ENCODE peak calls at places on chromosomes 6 and 20, in four cellular contexts. J is OCI-LY7, K is PC-9, P is bronchial epithelial cell. F is an unnamed sample.

GRCh38 chr6:140205795-140206593 is 831.5 kb upstream of the CITED2 start:
- DNase-seq in J (no peak), P (no peak), K (no peak), F (no peak)

GRCh38 chr6:6319947-6320811 is at the start of gene F13A1:
- DNase-seq in P (no peak), J (peak; percentile 29), K (no peak), F (no peak)

GRCh38 chr6:305371-306206 is 13.3 kb downstream of the DUSP22 start:
- DNase-seq in K (no peak), J (peak; percentile 74), P (peak; percentile 55), F (no peak)

GRCh38 chr6:106381871-106382270 is 21.4 kb downstream of the CRYBG1 start:
- DNase-seq in P (peak; percentile 90), J (peak; percentile 54), K (peak; percentile 58), F (no peak)

GRCh38 chr6:137978252-137978896 is 111.3 kb downstream of the TNFAIP3 start:
- DNase-seq in J (no peak), P (peak; percentile 66), K (peak; percentile 99), F (no peak)

GRCh38 chr20:10537850-10538480 is 102.9 kb downstream of the SLX4IP start:
- DNase-seq in J (no peak), K (no peak), P (peak; percentile 54), F (no peak)

GRCh38 chr6:146857960-146858308 is 259.2 kb downstream of the ADGB start:
- DNase-seq in K (no peak), J (no peak), P (no peak), F (no peak)

GRCh38 chr6:166313255-166314070 is 5.3 kb upstream of the PRR18 start:
- DNase-seq in J (peak; percentile 67), K (no peak), P (peak; percentile 18), F (no peak)

GRCh38 chr6:135522975-135523692 is 25.6 kb upstream of the AHI1 start:
- DNase-seq in K (peak; percentile 82), P (peak; percentile 92), J (no peak), F (no peak)

GRCh38 chr6:98416027-98416426 is 418.3 kb upstream of the POU3F2 start:
- DNase-seq in J (no peak), K (no peak), P (peak; percentile 1), F (no peak)

GRCh38 chr6:83707829-83708545 is 914 bp downstream of the SNAP91 start:
- DNase-seq in P (no peak), K (no peak), J (no peak), F (peak; percentile 62)

GRCh38 chr20:2993250-2993649 is 50.2 kb upstream of the GNRH2 start:
- DNase-seq in K (no peak), J (no peak), P (no peak), F (no peak)

DNA sequence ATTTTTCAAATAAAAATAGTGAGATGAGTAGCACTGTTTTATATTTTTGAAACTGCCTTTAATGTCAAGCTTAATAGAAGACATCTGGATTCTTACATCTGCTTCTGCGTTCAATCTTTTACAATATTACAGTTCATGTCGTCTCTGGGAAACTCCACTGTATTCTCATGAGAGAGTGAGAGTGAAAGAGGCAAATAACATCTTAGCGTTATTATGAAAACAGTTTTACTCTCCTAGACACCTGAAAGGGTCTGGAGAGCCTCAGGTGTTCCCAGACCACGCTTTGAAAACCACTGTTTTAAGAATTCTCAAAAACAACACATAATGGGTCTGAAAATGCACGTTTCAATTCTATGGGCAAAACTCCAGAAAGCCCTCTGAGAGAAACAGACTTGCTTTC is 63.4 kb downstream of the ARHGAP18 start:
- DNase-seq in K (no peak), J (no peak), P (no peak), F (no peak)
- H3K4me3 ChIP-seq in K (no peak overlapping the region), J (no peak overlapping the region), P (no peak overlapping the region), F (no peak overlapping the region)

DNA sequence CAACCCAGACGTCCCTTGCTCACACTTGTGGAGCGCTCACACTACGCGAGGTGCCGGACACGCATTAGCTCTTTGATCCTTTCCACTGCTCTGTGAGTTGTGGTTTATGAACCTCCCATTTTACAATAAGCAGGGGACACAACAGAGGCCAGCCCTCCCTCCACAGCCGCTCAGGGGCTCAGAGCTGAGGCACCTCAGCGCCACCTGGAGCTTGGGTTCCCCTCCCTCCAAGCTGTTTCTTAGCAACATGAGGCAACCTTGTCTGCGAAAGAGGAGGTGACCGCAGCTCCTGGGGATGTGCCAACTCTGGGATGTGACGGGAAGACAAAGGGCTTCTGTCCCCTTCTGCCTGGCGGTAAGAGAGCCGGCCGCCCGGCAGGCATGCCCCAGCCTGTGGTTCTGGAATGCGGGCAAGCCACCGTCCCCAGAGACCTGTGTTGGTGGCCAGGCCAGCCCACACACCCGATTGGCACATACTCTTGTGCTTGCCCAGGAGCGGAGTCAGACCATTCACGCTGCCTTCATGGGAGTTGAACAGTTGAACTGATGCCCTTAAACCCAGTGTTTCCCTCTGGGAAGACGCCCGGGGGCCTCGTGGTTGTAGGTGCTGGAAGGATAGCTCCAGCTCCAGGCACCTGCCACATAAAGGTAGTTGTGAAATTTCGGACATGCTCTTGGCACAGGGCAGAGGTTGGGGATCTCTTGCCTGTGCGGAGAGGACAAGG is 44.5 kb downstream of the RBM38 start:
- DNase-seq in J (peak; percentile 76), P (peak; percentile 86), K (peak; percentile 96), F (peak; percentile 44)
- TF ChIP-seq CTCF in J (peak; percentile 76), P (peak; percentile 29), K (no peak), F (no peak)

GRCh38 chr20:41167481-41168253 is 30.3 kb downstream of the PLCG1 start:
- DNase-seq in K (no peak), J (no peak), P (no peak), F (no peak)
- H3K36me3 ChIP-seq in K (no peaks in the 10 kb centered on the region), J (peaks cover 93% of the 10 kb centered on the region), P (peaks cover 52% of the 10 kb centered on the region), F (peaks cover 99% of the 10 kb centered on the region)

GRCh38 chr20:11917663-11918062 is at the start of gene BTBD3:
- DNase-seq in P (peak; percentile 77), J (no peak), K (no peak), F (no peak)
- H3K4me3 ChIP-seq in P (no peak within 1 kb of the TSS), J (no peak within 1 kb of the TSS), K (no peak within 1 kb of the TSS), F (peak within 1 kb of the TSS; percentile 44)

GRCh38 chr6:160386869-160387518 is 38.8 kb downstream of the SLC22A3 start:
- DNase-seq in J (no peak), P (peak; percentile 94), K (peak; percentile 68), F (peak; percentile 71)
- TF ChIP-seq CTCF in J (no peak), P (peak; percentile 69), K (no peak), F (peak; percentile 18)

GRCh38 chr6:109372070-109372585 is 10.1 kb downstream of the CD164 start:
- DNase-seq in P (no peak), K (no peak), J (no peak), F (no peak)

GRCh38 chr6:109370792-109371191 is 11.5 kb downstream of the CD164 start:
- DNase-seq in K (no peak), P (no peak), J (no peak), F (no peak)

GRCh38 chr6:109373333-109373732 is 8.9 kb downstream of the CD164 start:
- DNase-seq in K (no peak), P (no peak), J (no peak), F (no peak)

GRCh38 chr6:109374493-109374892 is 7.8 kb downstream of the CD164 start:
- DNase-seq in P (no peak), J (no peak), K (no peak), F (no peak)

DNA sequence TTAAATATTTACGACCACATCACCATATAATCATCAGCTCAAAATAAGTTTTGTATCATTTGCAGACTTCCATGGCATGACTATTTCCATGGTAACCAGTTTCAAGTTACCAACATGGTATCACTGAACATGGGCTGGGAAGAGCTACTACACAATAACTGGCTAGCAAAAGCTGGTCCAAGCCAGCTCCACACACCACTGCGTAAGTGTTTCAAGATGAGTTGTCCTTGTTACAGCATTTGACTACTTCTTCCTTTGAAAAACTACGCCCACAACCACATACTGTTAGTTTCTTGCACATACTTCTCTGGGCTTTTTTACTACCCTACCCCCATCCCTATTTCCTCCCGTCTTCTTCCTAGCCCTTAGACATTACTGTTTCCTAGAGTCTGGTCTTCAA is 8.5 kb downstream of the CD164 start:
- DNase-seq in J (no peak), K (no peak), P (no peak), F (no peak)
- H3K36me3 ChIP-seq in J (peaks cover 96% of the 10 kb centered on the region), K (peaks cover 95% of the 10 kb centered on the region), P (peaks cover 13% of the 10 kb centered on the region), F (peaks cover 37% of the 10 kb centered on the region)

DNA sequence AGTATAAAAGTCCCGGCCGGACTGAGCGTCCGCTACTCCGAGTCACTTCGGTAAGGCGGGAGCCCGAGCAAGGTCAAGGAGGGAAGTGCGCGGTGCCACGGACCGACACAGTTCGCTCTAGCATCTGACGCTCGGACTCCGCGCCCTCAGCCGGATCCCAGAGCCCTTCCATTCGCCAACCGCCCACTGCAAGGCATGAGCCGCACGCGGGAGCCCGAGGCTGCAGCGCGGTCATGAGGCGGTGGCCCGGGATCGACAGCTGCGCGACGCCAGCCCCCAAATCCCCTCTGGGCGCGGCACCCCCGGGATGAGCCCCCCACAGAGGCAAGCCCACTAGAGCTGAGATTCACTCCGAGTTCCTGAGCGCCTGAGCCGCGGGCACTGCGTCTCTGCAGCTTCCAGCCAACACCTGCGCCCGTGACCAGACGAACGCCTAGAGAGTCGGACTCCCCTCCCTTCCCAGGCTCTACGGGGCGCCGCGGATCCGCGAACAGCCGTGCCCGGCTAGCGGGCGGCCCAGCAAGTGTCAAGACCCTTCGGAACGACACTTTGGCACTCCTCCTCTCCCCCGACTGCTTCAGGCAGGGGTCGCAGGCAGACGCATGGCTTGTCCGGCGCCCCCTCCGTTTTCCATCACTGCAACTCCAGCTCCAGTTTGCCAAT is 749 bp upstream of the ISM1 start:
- DNase-seq in J (no peak), K (no peak), P (peak; percentile 15), F (no peak)
- H3K4me3 ChIP-seq in J (no peak overlapping the region), K (peak overlapping the region; percentile 62), P (peak overlapping the region; percentile 49), F (peak overlapping the region; percentile 64)

DNA sequence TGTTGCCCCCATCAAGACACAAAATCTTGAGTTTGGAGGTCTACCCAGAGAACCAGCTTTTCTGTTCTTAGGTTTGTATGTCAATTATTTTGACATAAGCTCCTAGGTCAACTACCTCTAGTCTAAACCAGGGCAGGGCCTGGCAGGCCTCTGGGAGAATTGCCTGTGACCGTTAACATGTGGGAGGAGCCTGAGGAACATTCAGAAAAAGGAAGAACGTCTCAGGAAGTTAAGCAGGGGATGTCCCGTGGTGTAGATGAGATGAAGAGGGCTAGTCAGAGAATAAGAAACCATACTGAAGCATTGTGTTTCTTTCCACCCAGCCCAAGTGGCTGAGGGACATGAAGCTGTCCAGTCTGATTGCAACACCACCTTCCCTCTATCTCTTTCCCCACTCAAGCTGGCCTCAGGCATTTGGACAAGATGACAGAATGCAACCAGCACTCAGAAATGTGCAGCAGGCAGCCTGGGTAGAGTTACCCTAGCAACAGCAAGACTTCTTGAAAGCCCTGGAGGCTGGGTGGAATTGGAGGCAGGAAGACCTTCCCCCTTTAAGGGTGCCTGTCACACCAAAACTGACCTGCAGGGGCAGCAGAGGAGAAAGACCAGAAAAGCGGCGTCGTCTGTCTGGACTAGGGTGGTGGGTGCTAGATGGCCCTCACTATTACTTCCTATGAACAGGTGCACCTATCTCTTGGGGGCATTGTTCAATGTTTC is 186.2 kb downstream of the UNC5CL start:
- DNase-seq in J (peak; percentile 22), K (no peak), P (peak; percentile 9), F (no peak)
- TF ChIP-seq CTCF in J (peak; percentile 75), K (peak; percentile 67), P (peak; percentile 59), F (peak; percentile 12)

GRCh38 chr6:36873115-36873514 is 1.5 kb downstream of the PPIL1 start:
- DNase-seq in J (no peak), K (no peak), P (no peak), F (no peak)
- H3K36me3 ChIP-seq in J (peaks cover 44% of the 10 kb centered on the region), K (peaks cover 11% of the 10 kb centered on the region), P (peaks cover 5% of the 10 kb centered on the region), F (peaks cover 3% of the 10 kb centered on the region)